ENCODE peak calls at places on chromosomes 11 and 22, in eight cellular contexts. Q is HAP-1, Z is GM23248, S is IMR-90, M is gastrocnemius medialis, G is right cardiac atrium, T is dorsolateral prefrontal cortex, U is PC-3. B is an unnamed sample.

GRCh38 chr11:63620928-63621539 is 6.8 kb upstream of the PLAAT3 start:
- DNase-seq in Q (no peak), Z (no peak), S (no peak), M (no peak), G (no peak), T (no peak), U (no peak), B (no peak)

GRCh38 chr11:1077033-1077416 is 2.4 kb downstream of the MUC2 start:
- DNase-seq in Q (no peak), Z (no peak), S (no peak), M (no peak), G (peak; percentile 56), T (no peak), U (no peak), B (no peak)

GRCh38 chr11:123188508-123189165 is 6.4 kb downstream of the CLMP start:
- DNase-seq in Q (no peak), Z (peak; percentile 88), S (peak; percentile 99), M (no peak), G (no peak), T (no peak), U (peak; percentile 61), B (peak; percentile 88)

GRCh38 chr11:723120-723883 is 17.3 kb downstream of the EPS8L2 start:
- DNase-seq in Q (no peak), Z (peak; percentile 68), S (peak; percentile 68), M (no peak), G (peak; percentile 57), T (no peak), U (peak; percentile 33), B (peak; percentile 67)

GRCh38 chr11:111836766-111837165 is 34.6 kb downstream of the ALG9 start:
- DNase-seq in Q (no peak), Z (peak; percentile 33), S (peak; percentile 52), M (no peak), G (no peak), T (no peak), U (peak; percentile 61), B (no peak)

GRCh38 chr11:86955674-86956522 is 703 bp upstream of the FZD4 start:
- DNase-seq in Q (peak; percentile 72), Z (peak; percentile 84), S (peak; percentile 61), M (peak; percentile 90), G (peak; percentile 96), T (peak; percentile 64), U (peak; percentile 83), B (peak; percentile 73)

GRCh38 chr11:100827934-100828661 is 141.0 kb downstream of the ARHGAP42 start:
- DNase-seq in Q (no peak), Z (peak; percentile 14), S (peak; percentile 84), M (no peak), G (no peak), T (no peak), U (peak; percentile 97), B (peak; percentile 71)

GRCh38 chr11:14969922-14970323 is 2.2 kb downstream of the CALCA start:
- DNase-seq in Q (peak; percentile 8), Z (peak; percentile 51), S (peak; percentile 7), M (no peak), G (peak; percentile 65), T (no peak), U (peak; percentile 37), B (peak; percentile 11)

GRCh38 chr11:102603091-102603490 is 22.0 kb downstream of the MMP20 start:
- DNase-seq in Q (no peak), Z (peak; percentile 49), S (peak; percentile 73), M (peak; percentile 13), G (no peak), T (peak; percentile 58), U (no peak), B (peak; percentile 47)

GRCh38 chr11:42237701-42238235 is 778.3 kb upstream of the LRRC4C start:
- DNase-seq in Q (no peak), Z (peak; percentile 16), S (no peak), M (no peak), G (no peak), T (no peak), U (peak; percentile 67), B (peak; percentile 50)

GRCh38 chr22:23539135-23539838 is 40.8 kb downstream of the IGLL1 start:
- DNase-seq in Q (peak; percentile 59), Z (peak; percentile 84), S (peak; percentile 69), M (peak; percentile 61), G (peak; percentile 87), T (peak; percentile 87), U (peak; percentile 77), B (peak; percentile 76)

DNA sequence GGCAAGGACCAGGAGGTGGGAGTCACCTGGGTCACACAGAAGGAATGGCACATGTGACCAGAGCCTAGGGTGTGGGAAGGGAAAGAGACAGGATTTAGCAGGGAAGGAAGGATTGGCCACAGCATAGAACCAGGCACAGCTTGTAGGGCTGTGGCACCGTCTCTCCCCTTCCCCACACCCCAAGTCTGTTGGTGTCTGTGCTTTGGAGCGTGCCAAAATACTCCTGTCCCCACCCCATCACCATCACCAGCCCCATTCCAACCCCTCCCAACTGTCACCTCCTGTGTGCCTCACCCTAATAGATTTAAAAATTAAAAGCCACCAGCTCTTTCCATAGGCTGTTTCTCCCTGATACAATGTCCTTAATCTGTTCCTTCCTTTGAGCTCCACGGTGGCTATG is 18.2 kb downstream of the SGSM1 start:
- DNase-seq in Q (no peak), Z (no peak), S (no peak), M (no peak), G (peak; percentile 65), T (no peak), U (no peak), B (no peak)
- H3K4me3 ChIP-seq in Q (no peak overlapping the region), Z (no peak overlapping the region), S (no peak overlapping the region), M (no peak overlapping the region), G (no peak overlapping the region), T (no peak overlapping the region), U (no peak overlapping the region), B (no peak overlapping the region)

GRCh38 chr22:50435701-50436115 is 39.1 kb downstream of the SBF1 start:
- DNase-seq in Q (no peak), Z (no peak), S (no peak), M (no peak), G (no peak), T (no peak), U (no peak), B (no peak)

GRCh38 chr22:50436841-50437341 is 37.9 kb downstream of the SBF1 start:
- DNase-seq in Q (no peak), Z (no peak), S (no peak), M (no peak), G (no peak), T (no peak), U (no peak), B (no peak)

GRCh38 chr22:50436134-50436830 is 38.6 kb downstream of the SBF1 start:
- DNase-seq in Q (no peak), Z (no peak), S (no peak), M (no peak), G (no peak), T (no peak), U (no peak), B (no peak)

GRCh38 chr22:50437511-50438304 is 37.1 kb downstream of the SBF1 start:
- DNase-seq in Q (no peak), Z (no peak), S (no peak), M (no peak), G (no peak), T (no peak), U (no peak), B (no peak)

GRCh38 chr22:50434849-50435700 is 39.8 kb downstream of the SBF1 start:
- DNase-seq in Q (no peak), Z (no peak), S (no peak), M (no peak), G (no peak), T (no peak), U (no peak), B (no peak)
- H3K4me3 ChIP-seq in Q (no peak overlapping the region), Z (no peak overlapping the region), S (no peak overlapping the region), M (no peak overlapping the region), G (no peak overlapping the region), T (no peak overlapping the region), U (no peak overlapping the region), B (no peak overlapping the region)

GRCh38 chr11:128684582-128685382 is 9.1 kb upstream of the FLI1 start:
- DNase-seq in Q (no peak), Z (no peak), S (no peak), M (no peak), G (no peak), T (no peak), U (no peak), B (no peak)

GRCh38 chr11:128687321-128687720 is 6.6 kb upstream of the FLI1 start:
- DNase-seq in Q (no peak), Z (peak; percentile 59), S (no peak), M (no peak), G (peak; percentile 81), T (no peak), U (no peak), B (no peak)

GRCh38 chr11:128685383-128686044 is 8.4 kb upstream of the FLI1 start:
- DNase-seq in Q (no peak), Z (no peak), S (no peak), M (no peak), G (no peak), T (no peak), U (no peak), B (peak; percentile 48)

GRCh38 chr11:128686745-128687177 is 7.1 kb upstream of the FLI1 start:
- DNase-seq in Q (no peak), Z (peak; percentile 79), S (peak; percentile 50), M (no peak), G (peak; percentile 82), T (no peak), U (peak; percentile 21), B (peak; percentile 43)

GRCh38 chr11:128686045-128686741 is 7.7 kb upstream of the FLI1 start:
- DNase-seq in Q (no peak), Z (no peak), S (no peak), M (no peak), G (no peak), T (no peak), U (no peak), B (no peak)
- H3K4me3 ChIP-seq in Q (no peak overlapping the region), Z (peak overlapping the region; percentile 64), S (no peak overlapping the region), M (peak overlapping the region; percentile 56), G (no peak overlapping the region), T (no peak overlapping the region), U (no peak overlapping the region), B (no peak overlapping the region)

GRCh38 chr22:35914357-35914664 is 114.3 kb downstream of the RBFOX2 start:
- DNase-seq in Q (no peak), Z (no peak), S (no peak), M (no peak), G (no peak), T (no peak), U (no peak), B (no peak)
- H3K4me3 ChIP-seq in Q (no peak overlapping the region), Z (peak overlapping the region; percentile 77), S (no peak overlapping the region), M (peak overlapping the region; percentile 53), G (peak overlapping the region; percentile 52), T (peak overlapping the region; percentile 40), U (peak overlapping the region; percentile 67), B (peak overlapping the region; percentile 38)

DNA sequence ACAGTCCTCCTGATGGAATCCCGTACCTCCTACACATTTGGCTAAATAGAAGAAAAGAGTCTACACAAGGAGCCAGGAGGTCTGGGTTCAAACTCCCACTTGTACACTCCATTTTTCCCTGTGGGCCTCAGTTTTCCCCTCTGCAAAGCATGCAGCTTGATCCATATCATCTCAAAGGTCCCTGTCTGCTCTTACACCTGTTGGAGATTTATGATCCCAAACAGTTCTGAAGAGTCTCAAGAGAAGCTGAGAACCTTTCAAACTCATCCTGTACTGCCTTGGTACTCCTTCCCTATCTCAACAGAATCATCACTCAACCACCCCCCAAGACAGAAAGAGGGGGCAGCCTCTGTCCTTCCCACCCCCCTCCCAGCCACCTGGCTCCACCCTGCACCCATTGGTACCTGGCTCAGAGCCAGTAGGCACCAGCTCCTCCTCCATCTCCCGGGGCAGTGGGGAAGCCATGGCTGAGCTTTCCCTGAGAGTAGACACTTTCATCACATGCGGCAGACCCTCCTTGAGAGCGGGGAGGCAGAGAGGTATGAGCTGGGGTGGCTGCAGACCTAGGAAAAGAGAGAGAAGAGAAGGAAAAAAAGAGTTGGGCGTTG is 3.3 kb downstream of the TNKS1BP1 start:
- DNase-seq in Q (no peak), Z (no peak), S (no peak), M (peak; percentile 35), G (no peak), T (no peak), U (no peak), B (no peak)
- H3K4me3 ChIP-seq in Q (no peak overlapping the region), Z (peak overlapping the region; percentile 89), S (peak overlapping the region; percentile 31), M (peak overlapping the region; percentile 95), G (peak overlapping the region; percentile 51), T (no peak overlapping the region), U (peak overlapping the region; percentile 85), B (peak overlapping the region; percentile 73)

B was measured in fibroblast of the aortic adventitia.